ENCODE peak calls at places on chromosomes 11 and 22, in eight cellular contexts. I is NCI-H1092; L is effector memory CD8-positive, alpha-beta T cell; O is fibroblast of mammary gland; Q is DMS53; M is psoas muscle; B is activated CD4-positive, alpha-beta T cell treated with anti-CD3 and anti-CD28 coated beads, Interleukin-2, amount 50 U/mL, for 48 hours; K is Calu3. Z is an unnamed sample.

GRCh38 chr22:48663297-48663696 is 1164.4 kb downstream of the BRD1 start:
- DNase-seq in I (no peak), L (no peak), O (peak; percentile 9), Q (peak; percentile 8), M (peak; percentile 38), B (peak; percentile 10), K (no peak), Z (no peak)

GRCh38 chr11:2813141-2813908 is 72.2 kb downstream of the CDKN1C start:
- DNase-seq in I (no peak), L (no peak), O (peak; percentile 6), Q (peak; percentile 15), M (peak; percentile 41), B (no peak), K (no peak), Z (no peak)

GRCh38 chr22:30413001-30413400 is 12.6 kb upstream of the MTFP1 start:
- DNase-seq in I (no peak), L (no peak), O (no peak), Q (no peak), M (no peak), B (no peak), K (no peak), Z (no peak)

GRCh38 chr11:62004473-62004872 is 37.0 kb upstream of the FTH1 start:
- DNase-seq in I (no peak), L (no peak), O (peak; percentile 90), Q (no peak), M (peak; percentile 64), B (no peak), K (no peak), Z (no peak)

GRCh38 chr11:66491315-66491935 is 11.2 kb downstream of the DPP3 start:
- DNase-seq in I (no peak), L (no peak), O (no peak), Q (no peak), M (no peak), B (no peak), K (no peak), Z (no peak)

GRCh38 chr22:28985581-28986290 is 75.9 kb downstream of the C22orf31 start:
- DNase-seq in I (no peak), L (no peak), O (no peak), Q (no peak), M (no peak), B (no peak), K (no peak), Z (no peak)

GRCh38 chr22:45704648-45705047 is 33.0 kb downstream of the ATXN10 start:
- DNase-seq in I (no peak), L (no peak), O (no peak), Q (no peak), M (no peak), B (no peak), K (no peak), Z (no peak)

GRCh38 chr11:69173925-69174591 is 18.3 kb downstream of the SMIM38 start:
- DNase-seq in I (no peak), L (no peak), O (no peak), Q (no peak), M (no peak), B (no peak), K (no peak), Z (no peak)

GRCh38 chr22:45583504-45583903 is 80.8 kb downstream of the FBLN1 start:
- DNase-seq in I (no peak), L (peak; percentile 34), O (no peak), Q (no peak), M (no peak), B (no peak), K (no peak), Z (no peak)

GRCh38 chr11:11451501-11452005 is 98.5 kb upstream of the CSNK2A3 start:
- DNase-seq in I (no peak), L (no peak), O (no peak), Q (peak; percentile 82), M (no peak), B (no peak), K (peak; percentile 77), Z (no peak)

GRCh38 chr11:73521621-73522020 is 76.3 kb downstream of the FAM168A start:
- DNase-seq in I (no peak), L (no peak), O (peak; percentile 28), Q (peak; percentile 58), M (no peak), B (no peak), K (no peak), Z (no peak)

GRCh38 chr11:69499946-69500284 is 18.5 kb downstream of the LINC01488 start:
- DNase-seq in I (no peak), L (no peak), O (no peak), Q (no peak), M (peak; percentile 51), B (no peak), K (no peak), Z (no peak)

GRCh38 chr11:64359712-64360402 is 895 bp downstream of the RPS6KA4 start:
- DNase-seq in I (no peak), L (no peak), O (no peak), Q (no peak), M (no peak), B (peak; percentile 47), K (no peak), Z (no peak)

GRCh38 chr11:59102259-59102765 is 4.7 kb upstream of the FAM111B start:
- DNase-seq in I (no peak), L (no peak), O (peak; percentile 46), Q (peak; percentile 77), M (peak; percentile 57), B (peak; percentile 80), K (peak; percentile 73), Z (peak; percentile 47)

GRCh38 chr11:130527648-130528300 is 79.3 kb downstream of the ADAMTS15 start:
- DNase-seq in I (no peak), L (no peak), O (peak; percentile 31), Q (no peak), M (no peak), B (no peak), K (no peak), Z (no peak)

GRCh38 chr22:30332551-30332950 is 5.8 kb upstream of the TBC1D10A start:
- DNase-seq in I (no peak), L (no peak), O (no peak), Q (no peak), M (no peak), B (no peak), K (no peak), Z (no peak)

GRCh38 chr22:31250740-31251330 is 38.7 kb downstream of the LIMK2 start:
- DNase-seq in I (no peak), L (no peak), O (no peak), Q (no peak), M (no peak), B (no peak), K (no peak), Z (no peak)

GRCh38 chr11:3841426-3842304 is 906 bp upstream of the RHOG start:
- DNase-seq in I (peak; percentile 66), L (peak; percentile 90), O (peak; percentile 84), Q (peak; percentile 91), M (peak; percentile 91), B (peak; percentile 95), K (peak; percentile 92), Z (no peak)